ENCODE peak calls at places on chromosomes 6 and 20, in four cellular contexts. L is GM12878, D is IMR-90, H is K562. Y is an unnamed sample. For H4K20me1, the result is how much of the 10 kb centered on the place peaks cover.

GRCh38 chr6:121093928-121094327 is 240.4 kb downstream of the TBC1D32 start:
- DNase-seq in D (peak), L (no peak), H (no peak), Y (no peak)

GRCh38 chr6:46437671-46438221 is 53.5 kb downstream of the RCAN2 start:
- DNase-seq in D (peak), L (no peak), H (no peak), Y (no peak)

GRCh38 chr6:97205936-97206335 is 77.1 kb downstream of the MMS22L start:
- DNase-seq in D (no peak), L (no peak), H (no peak), Y (no peak)

GRCh38 chr6:144899161-144899560 is 614.0 kb downstream of the UTRN start:
- DNase-seq in D (peak), L (no peak), H (no peak), Y (no peak)

GRCh38 chr20:9440891-9441290 is 73.5 kb upstream of the LAMP5 start:
- DNase-seq in H (no peak), D (peak), L (no peak), Y (no peak)

GRCh38 chr6:31907158-31907813 is 5.4 kb upstream of the ZBTB12 start:
- DNase-seq in L (no peak), H (no peak), D (peak), Y (peak)

GRCh38 chr6:168129292-168130167 is 50.5 kb upstream of the FRMD1 start:
- DNase-seq in L (no peak), D (no peak), H (no peak), Y (no peak)

GRCh38 chr20:8043687-8044278 is 24.2 kb upstream of the TMX4 start:
- DNase-seq in D (peak), H (peak), L (no peak), Y (peak)

GRCh38 chr6:12110523-12111154 is 98.5 kb downstream of the HIVEP1 start:
- DNase-seq in L (no peak), D (no peak), H (no peak), Y (no peak)

GRCh38 chr6:395432-396125 is 4.0 kb downstream of the IRF4 start:
- DNase-seq in H (no peak), D (no peak), L (no peak), Y (no peak)

GRCh38 chr20:38900606-38901005 is 25.6 kb upstream of the FAM83D start:
- DNase-seq in H (no peak), L (no peak), D (no peak), Y (no peak)

GRCh38 chr20:51492167-51493092 is 50.1 kb downstream of the NFATC2 start:
- DNase-seq in H (peak), L (no peak), D (no peak), Y (no peak)

GRCh38 chr6:75315978-75316377 is 31.4 kb upstream of the TMEM30A start:
- DNase-seq in L (no peak), H (no peak), D (no peak), Y (no peak)

GRCh38 chr6:75318900-75319299 is 34.3 kb upstream of the TMEM30A start:
- DNase-seq in H (no peak), D (no peak), L (no peak), Y (no peak)

DNA sequence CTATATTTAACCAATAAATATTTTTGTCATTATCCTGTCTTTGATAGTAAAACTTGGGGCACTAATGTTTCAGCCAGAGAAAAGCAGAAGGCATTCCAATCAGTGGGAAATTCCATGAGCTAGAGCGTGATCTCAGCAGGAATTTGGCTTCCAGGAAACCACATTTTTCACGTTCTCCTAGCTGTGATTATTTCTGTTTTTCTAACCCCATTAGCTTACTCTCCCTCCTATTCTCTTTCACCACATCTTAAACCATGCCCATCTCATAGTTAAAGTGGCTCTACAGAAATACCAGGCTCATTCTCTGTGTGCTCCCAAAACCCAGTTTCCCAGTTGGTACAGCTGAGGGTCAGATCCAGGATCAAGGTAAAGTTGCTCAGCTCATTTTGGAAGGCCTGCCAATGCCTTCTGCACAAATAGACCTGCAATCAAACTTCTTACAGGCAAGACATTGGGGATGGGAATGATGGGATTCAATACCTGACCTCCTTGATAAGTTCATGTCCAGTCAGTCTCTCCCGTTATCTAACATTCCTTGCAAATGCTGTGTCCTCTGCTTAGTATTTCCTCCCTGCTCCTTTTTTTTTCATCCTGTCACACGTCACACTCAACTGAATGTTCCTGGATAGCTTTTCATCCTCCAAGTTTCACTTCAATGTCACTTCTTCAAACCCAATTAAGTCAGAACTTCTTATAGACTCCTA is 33.1 kb upstream of the TMEM30A start:
- DNase-seq in H (no peak), D (peak), L (no peak), Y (no peak)
- TF ChIP-seq BHLHE40 in H (no peak), D (no peak), L (no peak), Y (no peak)

GRCh38 chr6:134309227-134309626 is 8.7 kb downstream of the SGK1 start:
- DNase-seq in D (no peak), L (no peak), H (no peak), Y (no peak)

GRCh38 chr6:134310206-134310605 is 7.7 kb downstream of the SGK1 start:
- DNase-seq in D (peak), H (no peak), L (no peak), Y (no peak)

GRCh38 chr6:134307074-134307473 is 10.8 kb downstream of the SGK1 start:
- DNase-seq in L (no peak), H (no peak), D (no peak), Y (no peak)

GRCh38 chr6:134308800-134309199 is 9.1 kb downstream of the SGK1 start:
- DNase-seq in L (no peak), H (no peak), D (no peak), Y (no peak)

DNA sequence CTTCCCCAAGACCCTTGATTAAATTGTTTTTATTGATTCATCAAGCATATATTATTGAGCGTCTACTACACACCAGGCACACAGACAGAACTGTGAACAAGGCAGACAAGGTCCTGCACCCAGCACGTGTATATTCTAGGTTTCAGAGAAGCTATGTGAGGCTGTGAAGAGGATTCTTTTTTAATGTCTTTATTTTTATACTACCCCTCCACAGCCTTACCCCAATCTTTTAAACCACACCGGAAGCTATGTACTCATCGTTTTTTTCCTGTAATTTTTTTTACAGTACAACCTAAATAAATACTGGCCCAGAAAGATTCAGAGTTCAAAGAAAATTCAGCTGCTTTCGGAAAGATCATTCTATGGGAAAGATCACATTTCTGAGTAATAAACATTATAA is 10.0 kb downstream of the SGK1 start:
- DNase-seq in D (no peak), H (no peak), L (no peak), Y (no peak)
- H4K20me1 ChIP-seq in D (under half), H (under half), L (under half), Y (under half)

DNA sequence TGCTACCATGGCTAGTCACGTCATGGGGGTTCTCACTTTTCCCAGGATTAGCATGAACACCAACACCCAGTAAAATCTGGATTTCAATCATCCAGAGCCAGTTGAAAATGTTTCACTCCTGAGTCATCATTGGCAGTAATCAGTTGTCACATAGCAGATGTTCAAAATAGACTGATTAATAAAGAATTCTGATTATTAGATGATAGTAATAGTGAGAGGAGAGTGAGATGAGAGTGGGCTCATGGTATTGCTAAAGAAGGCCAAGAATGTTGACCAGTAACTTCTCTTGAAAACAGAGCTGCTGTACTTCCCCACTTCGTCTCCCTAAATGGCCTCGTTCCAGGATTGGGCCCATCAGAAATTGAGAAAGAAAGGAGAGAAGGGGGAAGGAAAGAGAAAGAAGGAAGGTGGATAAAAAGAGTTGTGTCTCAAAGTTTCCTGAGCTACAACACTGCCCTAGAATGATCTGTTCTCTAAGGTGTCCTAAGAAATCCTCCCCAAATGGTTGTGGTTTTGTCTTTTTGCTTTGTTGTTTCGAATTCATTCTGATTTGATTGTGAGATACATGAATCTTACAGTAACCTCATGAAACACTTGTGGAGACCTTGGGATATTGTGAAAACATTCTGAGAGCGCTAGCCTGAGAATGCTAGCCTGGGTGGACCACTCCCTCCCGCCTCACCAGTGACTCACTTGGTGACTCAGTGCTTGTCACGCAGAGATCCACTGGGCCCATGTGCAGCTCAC is 502.2 kb upstream of the JARID2 start:
- DNase-seq in H (peak), L (no peak), D (peak), Y (peak)
- TF ChIP-seq BHLHE40 in H (peak), L (no peak), D (peak), Y (no peak)

GRCh38 chr6:5357486-5357885 is 96.2 kb downstream of the FARS2 start:
- DNase-seq in D (no peak), H (no peak), L (no peak), Y (no peak)
- H4K20me1 ChIP-seq in D (under half), H (under half), L (under half), Y (under half)